ENCODE peak calls at places on chromosome 4, in four cellular contexts. W, O, U and T are unnamed samples.

GRCh38 chr4:73520821-73521220 is 39.3 kb downstream of the AFM start:
- DNase-seq in W (no peak), O (peak), U (no peak), T (no peak)

GRCh38 chr4:142264961-142265360 is 581.1 kb downstream of the INPP4B start:
- DNase-seq in W (no peak), O (peak), U (no peak), T (no peak)

GRCh38 chr4:1260418-1261106 is 11.6 kb upstream of the CTBP1 start:
- DNase-seq in W (no peak), O (no peak), U (no peak), T (no peak)

GRCh38 chr4:110290511-110290910 is 92.1 kb upstream of the ELOVL6 start:
- DNase-seq in W (no peak), O (no peak), U (no peak), T (no peak)

GRCh38 chr4:26208237-26208985 is 112.4 kb upstream of the RBPJ start:
- DNase-seq in W (no peak), O (no peak), U (no peak), T (no peak)

GRCh38 chr4:75653845-75654503 is 19.2 kb downstream of the G3BP2 start:
- DNase-seq in W (no peak), O (no peak), U (no peak), T (no peak)

GRCh38 chr4:105807496-105807895 is 87.8 kb upstream of the NPNT start:
- DNase-seq in W (no peak), O (peak), U (no peak), T (no peak)

GRCh38 chr4:39637572-39638357 is 900 bp downstream of the SMIM14 start:
- DNase-seq in W (peak), O (peak), U (no peak), T (no peak)

GRCh38 chr4:110681381-110681780 is 58.5 kb upstream of the PITX2 start:
- DNase-seq in W (no peak), O (peak), U (no peak), T (no peak)

GRCh38 chr4:151717909-151718613 is 42.7 kb downstream of the GATB start:
- DNase-seq in W (no peak), O (no peak), U (no peak), T (no peak)

GRCh38 chr4:185016946-185017797 is 1.1 kb upstream of the HELT start:
- DNase-seq in W (no peak), O (peak), U (no peak), T (no peak)

GRCh38 chr4:6338175-6338950 is 68.7 kb downstream of the WFS1 start:
- DNase-seq in W (no peak), O (no peak), U (no peak), T (no peak)

GRCh38 chr4:48698029-48698901 is 81.8 kb downstream of the FRYL start:
- DNase-seq in W (no peak), O (peak), U (peak), T (no peak)

GRCh38 chr4:108171541-108172230 is 3.0 kb upstream of the LEF1 start:
- DNase-seq in W (no peak), O (no peak), U (no peak), T (peak)

GRCh38 chr4:2796261-2797187 is 3.6 kb downstream of the SH3BP2 start:
- DNase-seq in W (peak), O (peak), U (no peak), T (no peak)

GRCh38 chr4:140738111-140738510 is 18.1 kb downstream of the TBC1D9 start:
- DNase-seq in W (no peak), O (no peak), U (no peak), T (no peak)

GRCh38 chr4:135948797-135949196 is 1583.5 kb downstream of the PCDH18 start:
- DNase-seq in W (no peak), O (no peak), U (no peak), T (no peak)

GRCh38 chr4:35925806-35926205 is 318.5 kb downstream of the ARAP2 start:
- DNase-seq in W (no peak), O (no peak), U (no peak), T (no peak)

GRCh38 chr4:169201144-169202124 is 69.3 kb downstream of the SH3RF1 start:
- DNase-seq in W (no peak), O (no peak), U (no peak), T (no peak)

GRCh38 chr4:605702-606425 is 19.5 kb upstream of the PDE6B start:
- DNase-seq in W (no peak), O (no peak), U (no peak), T (no peak)

GRCh38 chr4:955161-955921 is 18.0 kb downstream of the DGKQ start:
- DNase-seq in W (peak), O (no peak), U (no peak), T (no peak)

GRCh38 chr4:141713771-141714445 is 77.5 kb downstream of the IL15 start:
- DNase-seq in W (no peak), O (peak), U (no peak), T (no peak)

GRCh38 chr4:181432347-181432746 is 810.9 kb upstream of the TENM3 start:
- DNase-seq in W (no peak), O (no peak), U (no peak), T (no peak)

GRCh38 chr4:132227349-132228165 is 921.5 kb upstream of the PCDH10 start:
- DNase-seq in W (no peak), O (peak), U (no peak), T (no peak)
- TF ChIP-seq CTCF in W (no peak), O (peak), U (no peak), T (peak)

GRCh38 chr4:71773004-71773403 is 10.9 kb downstream of the GC start:
- DNase-seq in W (no peak), O (no peak), U (no peak), T (no peak)

GRCh38 chr4:71771613-71772012 is 12.3 kb downstream of the GC start:
- DNase-seq in W (no peak), O (no peak), U (no peak), T (no peak)

GRCh38 chr4:71774136-71774535 is 9.7 kb downstream of the GC start:
- DNase-seq in W (no peak), O (no peak), U (no peak), T (no peak)

GRCh38 chr4:71775449-71775848 is 8.4 kb downstream of the GC start:
- DNase-seq in W (no peak), O (no peak), U (no peak), T (no peak)

DNA sequence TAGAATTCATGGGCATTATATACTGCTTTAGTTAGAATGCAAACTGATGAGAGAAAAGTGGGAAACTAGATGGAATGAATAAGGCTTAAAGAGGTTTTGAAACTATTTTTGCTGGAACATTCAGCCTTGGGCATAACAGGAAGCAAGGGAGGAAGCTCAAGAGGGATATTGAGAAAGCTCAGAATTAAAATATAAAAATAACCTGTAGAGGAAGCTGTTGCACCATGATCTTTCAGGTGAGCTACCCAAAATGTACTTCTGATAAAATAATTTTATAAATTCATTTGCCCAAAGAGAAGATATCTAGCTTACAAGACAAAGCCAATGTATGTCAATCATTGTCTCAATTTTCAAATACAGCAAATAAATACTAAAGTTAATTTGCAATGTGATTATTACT is 11.3 kb downstream of the GC start:
- DNase-seq in W (no peak), O (no peak), U (no peak), T (no peak)
- TF ChIP-seq CTCF in W (no peak), O (no peak), U (no peak), T (no peak)

GRCh38 chr4:124202106-124202505 is 510.4 kb downstream of the ANKRD50 start:
- DNase-seq in W (no peak), O (peak), U (no peak), T (no peak)
- TF ChIP-seq CTCF in W (no peak), O (peak), U (peak), T (no peak)

GRCh38 chr4:99205104-99205979 is 13.7 kb downstream of the ADH6 start:
- DNase-seq in W (no peak), O (peak), U (no peak), T (no peak)
- TF ChIP-seq CTCF in W (no peak), O (no peak), U (no peak), T (no peak)

DNA sequence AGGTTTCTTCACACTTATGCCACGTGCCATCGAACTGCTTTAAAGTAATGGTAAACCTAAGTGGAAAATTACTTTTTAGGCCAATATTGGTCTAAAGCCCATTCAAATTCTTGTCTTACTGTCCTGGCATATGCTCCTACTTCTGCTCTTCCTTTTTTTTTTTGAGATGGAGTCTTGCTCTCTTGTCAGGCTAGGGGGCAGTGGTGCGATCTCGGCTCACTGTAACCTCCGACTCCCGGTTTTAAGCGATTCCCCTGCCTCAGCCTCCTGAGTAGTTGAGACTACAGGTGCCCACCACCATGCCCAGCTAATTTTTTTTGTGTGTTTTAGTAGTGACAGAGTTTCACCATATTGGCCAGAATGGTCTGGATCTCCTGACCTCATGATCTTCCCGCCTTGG is 129.0 kb upstream of the TECRL start:
- DNase-seq in W (no peak), O (no peak), U (no peak), T (no peak)
- TF ChIP-seq CTCF in W (no peak), O (no peak), U (no peak), T (no peak)

GRCh38 chr4:78205601-78206000 is 148.5 kb downstream of the FRAS1 start:
- DNase-seq in W (no peak), O (no peak), U (no peak), T (no peak)
- TF ChIP-seq CTCF in W (no peak), O (no peak), U (no peak), T (no peak)

GRCh38 chr4:52911684-52912294 is 49.7 kb downstream of the RASL11B start:
- DNase-seq in W (peak), O (peak), U (no peak), T (peak)
- TF ChIP-seq CTCF in W (peak), O (peak), U (peak), T (peak)

GRCh38 chr4:146192060-146192459 is 16.5 kb downstream of the LSM6 start:
- DNase-seq in W (no peak), O (peak), U (peak), T (no peak)
- TF ChIP-seq CTCF in W (no peak), O (no peak), U (no peak), T (no peak)

DNA sequence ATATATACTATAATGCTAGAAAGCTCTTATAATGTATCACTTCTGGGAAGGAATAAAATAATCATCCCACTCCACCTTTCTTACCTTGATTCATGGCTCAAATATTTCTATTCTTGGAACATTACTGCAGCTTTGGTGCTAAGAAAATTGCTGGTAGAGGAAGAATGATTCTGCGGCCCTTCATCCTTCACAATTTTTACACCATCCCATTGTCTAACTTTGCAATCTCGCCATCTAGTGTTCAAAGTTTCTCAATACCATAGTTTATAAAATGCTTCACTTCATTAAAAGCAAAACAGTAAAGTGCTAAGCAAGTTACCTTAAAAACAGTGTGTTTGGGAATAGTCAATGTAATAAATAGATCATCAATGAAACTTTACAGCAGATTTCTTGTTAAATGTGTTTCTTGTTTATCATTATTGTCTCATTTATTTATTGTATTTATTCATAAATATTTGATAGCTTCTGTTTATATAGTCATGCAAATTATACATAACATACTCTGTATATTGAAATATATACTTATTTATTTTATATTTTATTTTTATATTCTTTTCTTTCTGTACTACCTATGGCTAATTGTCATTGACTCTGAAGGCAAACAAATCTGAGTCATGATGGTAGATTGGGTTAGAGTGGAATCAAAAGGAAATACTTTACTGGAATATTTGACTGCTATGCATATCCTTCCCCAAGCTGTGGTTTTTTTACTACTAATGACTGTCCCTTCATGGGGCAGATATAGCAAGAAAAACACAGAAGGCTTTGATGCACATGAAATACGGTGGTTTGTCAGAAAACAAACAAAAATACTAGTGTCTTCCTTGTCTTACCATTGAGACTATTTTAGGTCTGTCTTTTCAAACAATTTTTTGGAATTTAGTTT is 390.7 kb downstream of the MAPK10 start:
- DNase-seq in W (no peak), O (peak), U (no peak), T (peak)
- TF ChIP-seq CTCF in W (peak), O (peak), U (peak), T (peak)

GRCh38 chr4:118279920-118280432 is 72.8 kb downstream of the PRSS12 start:
- DNase-seq in W (no peak), O (peak), U (no peak), T (no peak)
- TF ChIP-seq CTCF in W (no peak), O (no peak), U (no peak), T (no peak)